ENCODE peak calls at places on chromosomes 3 and 15, in four cellular contexts. Z is HCT116, T is HepG2, W is K562. H is an unnamed sample.

GRCh38 chr3:62159693-62160092 is 213.7 kb downstream of the FEZF2 start:
- DNase-seq in Z (no peak), T (no peak), W (no peak), H (no peak)

GRCh38 chr15:77495806-77496589 is 75.3 kb downstream of the HMG20A start:
- DNase-seq in Z (no peak), T (no peak), W (no peak), H (no peak)

GRCh38 chr3:184685646-184686045 is 26.2 kb downstream of the MAGEF1 start:
- DNase-seq in Z (no peak), T (no peak), W (no peak), H (no peak)

GRCh38 chr3:109930592-109930991 is 593.2 kb upstream of the DPPA4 start:
- DNase-seq in Z (no peak), T (no peak), W (no peak), H (no peak)

GRCh38 chr3:133663569-133664313 is 2.0 kb upstream of the TOPBP1 start:
- DNase-seq in Z (peak; percentile 63), T (peak; percentile 82), W (peak; percentile 79), H (no peak)

GRCh38 chr3:107416138-107416537 is 38.9 kb downstream of the CCDC54 start:
- DNase-seq in Z (no peak), T (no peak), W (no peak), H (no peak)

GRCh38 chr3:44903314-44903713 is 28.9 kb downstream of the TGM4 start:
- DNase-seq in Z (no peak), T (no peak), W (no peak), H (no peak)

GRCh38 chr3:107938128-107938527 is 152.7 kb downstream of the CD47 start:
- DNase-seq in Z (peak; percentile 21), T (peak; percentile 4), W (peak; percentile 11), H (no peak)

GRCh38 chr3:82802501-82802900 is 1041.1 kb upstream of the GBE1 start:
- DNase-seq in Z (no peak), T (no peak), W (no peak), H (no peak)

GRCh38 chr3:73625124-73625665 is 454 bp upstream of the PDZRN3 start:
- DNase-seq in Z (no peak), T (no peak), W (no peak), H (no peak)

GRCh38 chr15:68626739-68627138 is 47.9 kb downstream of the CORO2B start:
- DNase-seq in Z (no peak), T (no peak), W (no peak), H (no peak)

GRCh38 chr3:23055733-23056376 is 147.3 kb upstream of the UBE2E2 start:
- DNase-seq in Z (no peak), T (no peak), W (no peak), H (no peak)

GRCh38 chr15:61097852-61098251 is 131.2 kb downstream of the RORA start:
- DNase-seq in Z (no peak), T (no peak), W (no peak), H (no peak)

GRCh38 chr3:51686512-51687215 is 15.6 kb downstream of the TEX264 start:
- DNase-seq in Z (no peak), T (no peak), W (peak; percentile 43), H (no peak)

GRCh38 chr15:81752149-81752942 is 293.5 kb downstream of the MEX3B start:
- DNase-seq in Z (no peak), T (no peak), W (peak; percentile 34), H (no peak)

GRCh38 chr3:67558429-67558828 is 96.0 kb downstream of the SUCLG2 start:
- DNase-seq in Z (no peak), T (no peak), W (no peak), H (no peak)

GRCh38 chr3:97937205-97937604 is 35.0 kb downstream of the RIOX2 start:
- DNase-seq in Z (no peak), T (no peak), W (no peak), H (no peak)

GRCh38 chr3:74410276-74410941 is 204.1 kb downstream of the CNTN3 start:
- DNase-seq in Z (no peak), T (no peak), W (no peak), H (no peak)

GRCh38 chr3:197516517-197516889 is 39.3 kb downstream of the BDH1 start:
- DNase-seq in Z (peak; percentile 83), T (peak; percentile 78), W (peak; percentile 71), H (peak; percentile 67)

GRCh38 chr3:78906245-78906644 is 861.6 kb downstream of the ROBO1 start:
- DNase-seq in Z (no peak), T (no peak), W (no peak), H (no peak)

GRCh38 chr3:39879581-39879980 is 70.2 kb downstream of the MYRIP start:
- DNase-seq in Z (no peak), T (no peak), W (no peak), H (no peak)

GRCh38 chr15:81315452-81316203 is 8.3 kb downstream of the STARD5 start:
- DNase-seq in Z (no peak), T (no peak), W (no peak), H (no peak)

GRCh38 chr3:111577798-111578685 is 17.1 kb downstream of the ZBED2 start:
- DNase-seq in Z (peak; percentile 69), T (peak; percentile 16), W (no peak), H (no peak)

GRCh38 chr15:38208779-38209178 is 43.9 kb upstream of the SPRED1 start:
- DNase-seq in Z (no peak), T (no peak), W (no peak), H (no peak)

GRCh38 chr15:38212759-38213158 is 39.9 kb upstream of the SPRED1 start:
- DNase-seq in Z (no peak), T (no peak), W (no peak), H (no peak)

GRCh38 chr15:38211249-38211648 is 41.4 kb upstream of the SPRED1 start:
- DNase-seq in Z (no peak), T (no peak), W (no peak), H (no peak)

GRCh38 chr15:38205502-38206235 is 47.0 kb upstream of the SPRED1 start:
- DNase-seq in Z (no peak), T (no peak), W (no peak), H (no peak)

GRCh38 chr15:38207591-38207990 is 45.0 kb upstream of the SPRED1 start:
- DNase-seq in Z (no peak), T (no peak), W (no peak), H (no peak)
- TF ChIP-seq SIN3A in Z (no peak), T (no peak), W (no peak), H (no peak)

GRCh38 chr3:72378287-72378686 is 470.0 kb downstream of the SHQ1 start:
- DNase-seq in Z (no peak), T (no peak), W (no peak), H (no peak)

GRCh38 chr3:72379500-72380187 is 468.6 kb downstream of the SHQ1 start:
- DNase-seq in Z (no peak), T (no peak), W (no peak), H (no peak)

GRCh38 chr3:72381584-72381983 is 466.7 kb downstream of the SHQ1 start:
- DNase-seq in Z (no peak), T (no peak), W (no peak), H (no peak)

GRCh38 chr3:72380711-72381508 is 467.3 kb downstream of the SHQ1 start:
- DNase-seq in Z (no peak), T (no peak), W (no peak), H (no peak)

GRCh38 chr3:72380193-72380592 is 468.1 kb downstream of the SHQ1 start:
- DNase-seq in Z (no peak), T (no peak), W (no peak), H (no peak)
- TF ChIP-seq TCF7L2 in Z (no peak), T (no peak), W (no peak), H (no peak)

DNA sequence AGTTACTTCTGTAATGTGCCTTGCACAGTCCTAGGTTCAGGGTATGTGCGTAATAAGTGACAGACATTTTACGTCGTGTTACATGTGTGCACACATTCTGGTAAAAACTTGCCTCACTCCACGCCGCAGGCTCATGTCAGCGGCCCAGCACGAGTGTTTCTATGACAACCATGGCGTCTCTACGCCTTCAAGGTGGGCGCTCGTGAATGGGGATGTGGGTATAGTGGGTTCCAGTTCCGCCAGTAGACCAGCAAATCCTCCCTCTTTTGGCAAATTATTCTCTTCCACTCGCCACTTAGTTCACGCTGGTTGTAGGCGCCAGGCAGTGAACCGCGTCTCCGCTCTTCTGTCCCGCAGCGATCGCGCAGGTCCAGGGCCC is 40.3 kb downstream of the CHST14 start:
- DNase-seq in Z (no peak), T (no peak), W (no peak), H (no peak)
- H3K27me3 ChIP-seq in Z (no peaks in the 10 kb centered on the region), T (peaks cover 25% of the 10 kb centered on the region), W (no peaks in the 10 kb centered on the region), H (no peaks in the 10 kb centered on the region)

GRCh38 chr15:99504071-99504822 is 61.5 kb upstream of the MEF2A start:
- DNase-seq in Z (no peak), T (no peak), W (no peak), H (no peak)
- TF ChIP-seq SIN3A in Z (no peak), T (no peak), W (no peak), H (no peak)

GRCh38 chr3:188832146-188832545 is 339.6 kb upstream of the TPRG1 start:
- DNase-seq in Z (no peak), T (no peak), W (no peak), H (no peak)
- TF ChIP-seq TCF7L2 in Z (no peak), T (no peak), W (no peak), H (no peak)

GRCh38 chr3:150811984-150812383 is 49.0 kb upstream of the SIAH2 start:
- DNase-seq in Z (no peak), T (no peak), W (no peak), H (no peak)
- H3K27me3 ChIP-seq in Z (no peaks in the 10 kb centered on the region), T (peaks cover 10% of the 10 kb centered on the region), W (peaks cover 26% of the 10 kb centered on the region), H (peaks cover 27% of the 10 kb centered on the region)

GRCh38 chr15:84643838-84644237 is 10.2 kb downstream of the WDR73 start:
- DNase-seq in Z (no peak), T (no peak), W (no peak), H (no peak)

GRCh38 chr15:84633311-84634227 is 20.5 kb downstream of the WDR73 start:
- DNase-seq in Z (no peak), T (peak; percentile 18), W (peak; percentile 75), H (no peak)

GRCh38 chr15:84634228-84634837 is 19.8 kb downstream of the WDR73 start:
- DNase-seq in Z (no peak), T (no peak), W (no peak), H (no peak)

DNA sequence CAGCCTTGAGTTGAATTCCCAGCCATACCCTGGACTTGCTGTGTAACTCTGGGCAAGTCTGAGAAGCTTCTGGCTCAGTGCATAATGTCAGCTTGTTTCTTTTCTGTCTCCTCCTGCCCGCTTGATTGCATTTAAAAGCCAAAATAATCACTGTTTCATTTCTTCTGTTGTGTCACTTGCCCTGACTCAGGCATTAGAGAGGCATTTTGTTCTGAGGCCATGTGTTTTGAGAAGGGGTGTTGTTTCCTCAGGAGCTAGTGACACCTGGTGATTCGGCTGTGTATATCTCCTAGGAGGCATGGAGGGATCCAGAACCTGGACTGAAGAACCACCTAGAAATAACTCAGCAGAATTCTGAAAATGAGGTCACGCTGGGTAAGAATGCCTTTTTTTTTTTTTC is 16.0 kb downstream of the WDR73 start:
- DNase-seq in Z (no peak), T (peak; percentile 58), W (peak; percentile 61), H (no peak)
- TF ChIP-seq SIN3A in Z (no peak), T (no peak), W (no peak), H (no peak)

GRCh38 chr3:13878711-13879101 is 1.2 kb downstream of the WNT7A start:
- DNase-seq in Z (no peak), T (no peak), W (no peak), H (no peak)

GRCh38 chr3:13879102-13879945 is 547 bp downstream of the WNT7A start:
- DNase-seq in Z (no peak), T (no peak), W (no peak), H (no peak)

GRCh38 chr3:13880811-13881156 is 913 bp upstream of the WNT7A start:
- DNase-seq in Z (no peak), T (no peak), W (no peak), H (no peak)

GRCh38 chr3:13881536-13882410 is 1.9 kb upstream of the WNT7A start:
- DNase-seq in Z (no peak), T (no peak), W (no peak), H (no peak)

GRCh38 chr3:13879946-13880810 is at the start of gene WNT7A:
- DNase-seq in Z (no peak), T (no peak), W (peak; percentile 40), H (no peak)
- TF ChIP-seq TCF7L2 in Z (no peak), T (no peak), W (no peak), H (no peak)